ENCODE peak calls at places on chromosomes 3 and 15, in ten cellular contexts. O is GM12864; Z is fibroblast of mammary gland; L is Daoy; T is adrenal gland; K is activated CD4-positive, alpha-beta T cell treated with anti-CD3 and anti-CD28 coated beads, Interleukin-2, amount 50 U/mL, for 1 hour; U is cardiac muscle cell; P is GM04504; R is HFFc6; V is RWPE1. B is an unnamed sample.

GRCh38 chr3:136114421-136114820 is 81.7 kb downstream of the MSL2 start:
- DNase-seq in T (no peak), O (no peak), L (peak; percentile 10), R (no peak), V (no peak), P (no peak), K (no peak), U (no peak), Z (no peak), B (no peak)

GRCh38 chr15:71746719-71747118 is 63.6 kb upstream of the NR2E3 start:
- DNase-seq in T (no peak), R (no peak), Z (no peak), L (no peak), U (no peak), O (no peak), K (no peak), P (no peak), V (peak; percentile 24), B (no peak)

GRCh38 chr15:38252481-38253311 is at the start of gene SPRED1:
- DNase-seq in R (peak; percentile 46), P (no peak), Z (peak; percentile 35), T (peak; percentile 72), V (peak; percentile 44), O (no peak), K (peak; percentile 9), U (peak; percentile 74), L (peak; percentile 58), B (peak; percentile 10)

GRCh38 chr15:68492855-68493254 is 60.9 kb upstream of the ITGA11 start:
- DNase-seq in U (peak; percentile 46), Z (peak; percentile 72), O (no peak), L (peak; percentile 51), R (peak; percentile 22), V (no peak), T (no peak), P (no peak), K (no peak), B (no peak)

GRCh38 chr3:4826237-4827100 is 152.8 kb upstream of the BHLHE40 start:
- DNase-seq in O (no peak), L (peak; percentile 49), Z (peak; percentile 36), K (no peak), U (no peak), P (no peak), V (peak; percentile 39), R (no peak), T (no peak), B (no peak)

GRCh38 chr3:124395584-124396340 is 334.5 kb upstream of the UMPS start:
- DNase-seq in O (no peak), Z (peak; percentile 33), R (no peak), U (peak; percentile 52), V (no peak), T (peak; percentile 64), P (no peak), K (no peak), L (no peak), B (no peak)

GRCh38 chr15:64527263-64527984 is 67.0 kb downstream of the ZNF609 start:
- DNase-seq in Z (peak; percentile 82), P (peak; percentile 35), O (no peak), U (peak; percentile 63), K (no peak), L (peak; percentile 35), T (no peak), R (peak; percentile 68), V (peak; percentile 36), B (no peak)

GRCh38 chr15:71921191-71921590 is 110.8 kb downstream of the NR2E3 start:
- DNase-seq in K (no peak), T (no peak), L (peak; percentile 4), R (no peak), Z (peak; percentile 23), O (no peak), P (no peak), V (peak; percentile 46), U (no peak), B (no peak)

GRCh38 chr15:40990789-40991188 is 37.5 kb downstream of the CHAC1 start:
- DNase-seq in R (no peak), L (no peak), T (no peak), U (no peak), P (no peak), Z (no peak), K (no peak), V (no peak), O (no peak), B (no peak)

GRCh38 chr3:46393554-46394434 is 13.1 kb downstream of the CCR5AS start:
- DNase-seq in R (no peak), P (no peak), Z (peak; percentile 48), U (peak; percentile 62), T (no peak), O (no peak), L (no peak), V (no peak), K (no peak), B (no peak)

GRCh38 chr15:81450721-81451120 is 76.7 kb upstream of the TMC3 start:
- DNase-seq in P (no peak), U (no peak), V (no peak), K (no peak), O (no peak), R (no peak), Z (no peak), L (no peak), T (no peak), B (no peak)

GRCh38 chr15:89399390-89400120 is 64.9 kb upstream of the POLG start:
- DNase-seq in P (no peak), Z (peak; percentile 6), U (no peak), L (peak; percentile 70), V (peak; percentile 57), R (no peak), K (no peak), T (no peak), O (no peak), B (no peak)

GRCh38 chr15:23687143-23687470 is at the start of gene NDN:
- DNase-seq in Z (peak; percentile 56), R (no peak), P (no peak), L (peak; percentile 90), T (peak; percentile 63), K (no peak), V (no peak), U (peak; percentile 68), O (no peak), B (no peak)

GRCh38 chr3:100171211-100171700 is 57.0 kb upstream of the FILIP1L start:
- DNase-seq in V (no peak), P (no peak), L (no peak), Z (no peak), O (no peak), K (no peak), U (no peak), T (peak; percentile 83), R (no peak), B (no peak)

GRCh38 chr15:74336061-74337005 is 31.1 kb downstream of the CYP11A1 start:
- DNase-seq in T (no peak), L (no peak), Z (peak; percentile 70), R (peak; percentile 52), U (peak; percentile 35), V (no peak), K (no peak), O (no peak), P (no peak), B (no peak)

GRCh38 chr15:41116872-41117242 is 777 bp upstream of the INO80 start:
- DNase-seq in L (no peak), Z (no peak), O (no peak), K (no peak), T (no peak), P (no peak), R (no peak), U (no peak), V (no peak), B (no peak)

GRCh38 chr3:183502237-183502636 is 53.3 kb downstream of the KLHL6 start:
- DNase-seq in U (no peak), V (no peak), T (no peak), Z (no peak), R (no peak), K (no peak), P (no peak), O (no peak), L (no peak), B (no peak)